ENCODE peak calls at places on chromosomes 11 and 22, in five cellular contexts. S is endothelial cell of umbilical vein, A is cardiac muscle cell, Q is neuronal stem cell, W is body of pancreas. O is an unnamed sample. For H3K27me3, the result is how much of the 10 kb centered on the place peaks cover.

GRCh38 chr11:21921151-21921550 is 271.7 kb upstream of the ANO5 start:
- DNase-seq in S (no peak), A (no peak), Q (peak), W (no peak), O (no peak)

GRCh38 chr11:111422494-111423249 is 43.6 kb upstream of the POU2AF1 start:
- DNase-seq in S (no peak), A (peak), Q (peak), W (peak), O (peak)

GRCh38 chr11:132231656-132232173 is 861.3 kb downstream of the NTM start:
- DNase-seq in S (no peak), A (no peak), Q (no peak), W (no peak), O (no peak)

GRCh38 chr11:12889243-12889642 is 119.9 kb upstream of the RASSF10 start:
- DNase-seq in S (no peak), A (no peak), Q (no peak), W (peak), O (no peak)

GRCh38 chr22:29298641-29299040 is 7.8 kb upstream of the GAS2L1 start:
- DNase-seq in S (no peak), A (no peak), Q (no peak), W (no peak), O (no peak)

GRCh38 chr11:46718155-46719019 is 626 bp upstream of the F2 start:
- DNase-seq in S (no peak), A (no peak), Q (no peak), W (peak), O (no peak)

GRCh38 chr11:78683774-78684173 is 109.1 kb upstream of the NARS2 start:
- DNase-seq in S (no peak), A (no peak), Q (no peak), W (no peak), O (no peak)

GRCh38 chr11:130774703-130775102 is 141.6 kb downstream of the SNX19 start:
- DNase-seq in S (no peak), A (no peak), Q (no peak), W (no peak), O (no peak)

GRCh38 chr11:47440054-47440476 is 8.9 kb downstream of the RAPSN start:
- DNase-seq in S (no peak), A (no peak), Q (no peak), W (no peak), O (no peak)

GRCh38 chr11:4072668-4073285 is 21.8 kb upstream of the RRM1 start:
- DNase-seq in S (peak), A (peak), Q (peak), W (peak), O (peak)

GRCh38 chr11:70567680-70568503 is 169.6 kb downstream of the CTTN start:
- DNase-seq in S (no peak), A (no peak), Q (no peak), W (peak), O (no peak)

GRCh38 chr22:37018815-37019308 is 385 bp downstream of the TST start:
- DNase-seq in S (peak), A (peak), Q (peak), W (peak), O (peak)

GRCh38 chr11:72975778-72976520 is 161.7 kb downstream of the ATG16L2 start:
- DNase-seq in S (no peak), A (no peak), Q (no peak), W (no peak), O (no peak)

GRCh38 chr11:1879941-1880720 is 11.6 kb downstream of the PRR33 start:
- DNase-seq in S (peak), A (no peak), Q (no peak), W (peak), O (no peak)

GRCh38 chr22:46363611-46364321 is 28.3 kb downstream of the TRMU start:
- DNase-seq in S (no peak), A (no peak), Q (no peak), W (no peak), O (no peak)

GRCh38 chr22:23034621-23035556 is 35.4 kb upstream of the GNAZ start:
- DNase-seq in S (no peak), A (no peak), Q (no peak), W (no peak), O (no peak)
- H3K27me3 ChIP-seq in S (under half), A (under half), Q (under half), W (under half), O (under half)

DNA sequence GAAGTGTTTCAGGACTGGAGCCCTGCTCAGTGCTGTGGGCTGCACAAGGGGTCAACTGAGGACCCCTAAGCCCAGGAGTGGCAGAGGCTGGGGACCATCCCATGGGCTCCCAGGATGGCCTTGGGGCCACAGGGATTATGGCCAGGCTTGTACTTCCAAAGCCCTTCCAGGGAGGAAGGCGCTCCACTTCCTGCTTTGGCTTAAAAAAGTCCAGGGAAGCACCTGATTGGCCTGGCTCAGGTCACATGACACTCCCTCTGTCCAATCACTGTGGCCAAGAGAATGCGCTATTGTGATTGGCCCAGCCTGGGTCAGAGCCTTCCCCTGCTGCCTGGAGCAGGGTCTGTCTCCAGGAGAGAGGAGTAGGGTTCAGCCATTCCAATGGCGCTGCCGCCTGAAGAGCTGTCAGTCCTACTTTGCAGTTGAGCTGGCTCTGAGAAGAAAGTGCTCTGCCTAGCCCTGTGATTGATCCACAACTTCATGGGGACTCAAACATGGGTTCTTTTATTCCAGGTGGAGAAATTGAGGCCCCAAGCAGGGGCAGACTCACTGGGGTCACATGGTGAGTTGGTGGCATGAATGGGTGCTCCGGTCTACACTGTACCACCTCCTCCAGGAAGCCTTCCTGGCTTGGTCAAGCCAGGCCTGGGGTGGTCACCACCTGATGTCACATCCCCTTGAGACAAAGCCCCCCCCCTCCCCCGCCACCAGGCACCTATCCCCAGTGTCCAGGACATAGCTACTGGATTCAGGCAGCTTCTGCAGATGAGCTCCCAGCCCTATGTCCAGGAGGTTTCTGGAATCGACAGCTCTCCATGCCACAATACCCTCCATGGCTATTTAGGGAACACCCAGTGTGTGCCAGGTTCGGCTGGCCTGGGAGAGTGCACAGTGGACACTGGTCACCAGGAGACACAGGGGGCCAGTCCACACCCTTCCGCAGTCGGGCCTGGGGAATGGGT is 48.2 kb downstream of the RTN4R start:
- DNase-seq in S (no peak), A (no peak), Q (no peak), W (no peak), O (no peak)
- H3K27me3 ChIP-seq in S (under half), A (under half), Q (under half), W (under half), O (under half)

GRCh38 chr11:119254239-119254638 is 48.1 kb downstream of the CBL start:
- DNase-seq in S (no peak), A (no peak), Q (no peak), W (no peak), O (peak)
- H3K27me3 ChIP-seq in S (under half), A (under half), Q (under half), W (under half), O (under half)

GRCh38 chr22:38455063-38455529 is at the start of gene KCNJ4:
- DNase-seq in S (no peak), A (no peak), Q (no peak), W (no peak), O (no peak)

GRCh38 chr22:38454361-38455062 is 487 bp downstream of the KCNJ4 start:
- DNase-seq in S (no peak), A (peak), Q (no peak), W (no peak), O (peak)

GRCh38 chr22:38455530-38456271 is 702 bp upstream of the KCNJ4 start:
- DNase-seq in S (no peak), A (peak), Q (peak), W (no peak), O (no peak)

GRCh38 chr22:38456841-38457699 is 2.1 kb upstream of the KCNJ4 start:
- DNase-seq in S (no peak), A (no peak), Q (no peak), W (no peak), O (no peak)

DNA sequence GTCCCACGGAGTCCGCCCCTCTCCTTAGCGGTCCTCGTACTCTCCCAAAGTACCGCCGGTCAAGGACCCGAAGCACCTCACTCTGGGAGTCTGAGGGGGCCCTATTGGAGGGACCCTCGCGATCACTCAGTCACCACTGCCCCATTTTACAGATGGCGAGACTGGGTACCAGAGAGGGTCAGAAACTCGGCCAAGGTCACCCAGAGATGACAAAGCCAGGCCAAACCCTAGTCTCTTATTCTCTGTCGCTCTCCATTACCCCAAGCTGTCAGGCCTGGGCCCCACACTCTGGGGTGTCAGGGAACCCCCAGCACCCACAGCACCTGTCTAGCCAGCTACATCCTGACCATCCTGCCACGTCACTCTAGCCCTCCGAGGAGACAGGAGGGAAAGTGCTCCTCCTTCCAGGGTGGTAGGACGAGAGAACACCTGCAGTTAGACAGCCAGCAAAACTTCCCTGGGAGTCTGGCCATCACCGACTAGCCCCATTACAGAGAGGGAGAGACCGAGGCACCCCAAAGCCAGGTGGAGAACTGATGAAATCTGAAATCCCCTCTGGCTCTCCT is 1.4 kb upstream of the KCNJ4 start:
- DNase-seq in S (no peak), A (no peak), Q (no peak), W (no peak), O (no peak)
- H3K27me3 ChIP-seq in S (half or more), A (under half), Q (under half), W (under half), O (under half)

DNA sequence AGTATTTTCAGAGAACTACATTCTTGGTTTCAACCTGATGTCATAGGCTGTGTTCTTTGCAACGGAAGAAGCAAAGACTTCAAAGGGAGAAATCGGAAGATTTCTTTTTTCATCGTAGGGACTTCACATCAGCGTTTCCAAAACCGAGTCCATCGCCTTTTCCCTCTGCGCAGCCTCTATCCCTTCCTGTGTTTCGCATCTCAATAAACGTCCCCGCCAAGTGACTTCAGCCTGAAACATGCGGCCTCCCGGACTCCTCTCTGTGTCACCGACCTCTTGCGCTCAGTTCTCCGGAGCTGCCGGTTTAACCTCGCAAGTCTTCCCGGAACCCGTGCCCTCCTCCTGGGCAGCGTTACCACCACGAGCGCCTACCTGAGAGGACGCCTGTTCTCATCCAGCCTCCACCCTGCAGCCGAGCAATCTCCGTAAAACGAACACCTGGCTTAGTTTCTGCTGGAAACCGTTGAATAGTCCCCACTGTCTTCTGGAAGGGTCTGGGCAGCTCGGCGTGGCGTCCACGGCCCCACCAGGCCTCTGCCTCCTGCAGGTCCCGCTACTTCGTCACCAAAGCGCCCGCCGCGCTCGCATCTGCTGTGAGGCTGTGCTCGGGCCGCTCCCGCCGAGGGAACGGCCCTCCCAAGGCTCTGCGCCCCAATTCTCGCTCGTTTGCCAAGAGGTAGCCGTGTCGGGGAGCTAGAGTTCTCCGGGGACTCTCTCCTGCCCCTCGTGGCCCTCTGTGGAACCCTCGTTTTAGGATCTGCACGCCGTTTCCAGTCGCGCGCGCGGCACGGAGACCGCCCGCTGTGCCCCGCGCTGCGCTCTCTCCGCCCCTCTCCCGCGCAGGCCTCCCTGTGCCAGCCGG is at the start of gene GLB1L3:
- DNase-seq in S (no peak), A (peak), Q (no peak), W (peak), O (peak)
- H3K27me3 ChIP-seq in S (half or more), A (half or more), Q (half or more), W (under half), O (under half)

GRCh38 chr11:57460756-57461749 is 725 bp downstream of the RTN4RL2 start:
- DNase-seq in S (no peak), A (no peak), Q (no peak), W (no peak), O (no peak)
- H3K27me3 ChIP-seq in S (under half), A (half or more), Q (under half), W (under half), O (under half)

GRCh38 chr11:18012906-18013781 is at the start of gene SERGEF:
- DNase-seq in S (peak), A (peak), Q (peak), W (peak), O (peak)
- H3K27me3 ChIP-seq in S (under half), A (under half), Q (under half), W (under half), O (under half)

DNA sequence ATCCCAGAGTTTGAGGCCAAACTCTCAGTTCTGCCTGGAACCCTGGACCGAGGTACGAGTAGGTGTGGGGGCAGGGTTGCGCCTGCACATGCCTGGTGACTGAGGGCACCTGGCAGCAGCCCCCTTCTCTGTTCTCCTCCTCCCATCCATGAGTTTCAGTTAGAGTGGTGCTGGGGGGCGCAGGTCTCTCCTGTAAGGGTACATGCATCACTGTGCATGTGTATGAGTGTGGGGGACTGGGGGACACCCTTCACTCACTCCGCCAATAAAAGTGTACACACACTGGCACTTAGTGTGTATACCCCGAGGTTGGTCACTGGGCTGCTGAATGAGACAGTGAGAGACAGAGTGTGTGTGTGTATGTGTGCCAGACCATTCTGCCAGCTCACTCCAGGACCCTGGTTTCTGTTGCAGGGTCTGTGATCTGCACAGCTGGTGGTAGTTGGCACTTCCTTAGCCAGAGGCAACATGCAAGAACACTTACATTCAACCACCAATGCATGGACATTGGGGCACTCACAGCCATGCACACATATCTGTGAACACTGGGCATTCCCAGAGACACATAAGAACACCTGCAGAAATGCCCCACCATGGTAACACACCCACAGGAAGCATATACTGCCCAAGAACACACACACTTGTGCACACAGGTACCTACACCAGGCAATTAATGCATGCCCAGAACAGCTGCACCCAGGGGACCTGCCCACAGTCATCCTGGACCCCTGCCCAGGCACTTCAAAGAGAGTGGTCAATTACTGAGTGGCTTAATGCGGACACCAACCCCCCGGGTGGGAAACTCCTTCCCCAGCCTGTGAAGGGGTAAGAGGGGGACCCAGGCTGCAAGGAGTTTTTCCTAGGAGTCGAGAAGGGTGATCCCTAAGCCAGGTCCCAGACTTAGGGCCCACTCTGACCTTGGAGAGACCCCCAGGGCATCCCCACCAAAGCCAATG is 1.2 kb upstream of the NRXN2 start:
- DNase-seq in S (no peak), A (no peak), Q (no peak), W (no peak), O (no peak)
- H3K27me3 ChIP-seq in S (under half), A (under half), Q (under half), W (under half), O (under half)

DNA sequence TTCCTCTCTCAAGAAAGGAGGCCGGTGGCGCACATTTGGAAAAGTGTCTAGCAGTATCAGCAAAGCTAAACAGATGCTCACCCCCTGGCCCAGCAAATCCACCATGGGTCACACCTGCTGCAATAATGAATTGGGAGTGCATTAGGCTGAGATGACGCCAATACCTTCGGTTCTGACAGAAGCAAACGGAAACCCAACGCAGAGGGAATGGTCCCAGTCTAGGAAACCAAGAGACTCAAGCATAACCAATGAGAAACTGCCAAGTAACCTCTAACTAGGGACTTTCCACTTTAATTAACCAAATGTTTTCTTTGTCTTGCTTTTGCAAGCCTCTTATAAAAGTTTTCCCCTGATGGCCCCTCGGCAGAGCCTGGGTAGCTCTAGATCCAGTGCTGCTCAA is 64.2 kb upstream of the SLC22A12 start:
- DNase-seq in S (no peak), A (no peak), Q (no peak), W (no peak), O (no peak)
- H3K27me3 ChIP-seq in S (under half), A (under half), Q (under half), W (under half), O (under half)

GRCh38 chr22:22733881-22734373 is 89.5 kb downstream of the GGTLC2 start:
- DNase-seq in S (no peak), A (no peak), Q (no peak), W (no peak), O (no peak)
- H3K27me3 ChIP-seq in S (under half), A (under half), Q (under half), W (under half), O (under half)

O was measured in CD4-positive, CD25-positive, alpha-beta regulatory T cell.